ENCODE peak calls at places on chromosomes 11 and 22, in four cellular contexts. Y is heart right ventricle, U is BJ, V is activated T-cell treated with anti-CD3 and anti-CD28 coated beads for 24 hours. C is an unnamed sample.

GRCh38 chr11:122261546-122261945 is 145.5 kb upstream of the BLID start:
- DNase-seq in Y (no peak), U (no peak), V (no peak), C (no peak)

GRCh38 chr11:77039491-77040400 is 5.5 kb downstream of the B3GNT6 start:
- DNase-seq in Y (no peak), U (no peak), V (no peak), C (no peak)

GRCh38 chr22:32389685-32390084 is 22.4 kb downstream of the RTCB start:
- DNase-seq in Y (no peak), U (no peak), V (no peak), C (no peak)

GRCh38 chr11:47464479-47464878 is 15.5 kb upstream of the RAPSN start:
- DNase-seq in Y (no peak), U (no peak), V (no peak), C (no peak)

GRCh38 chr22:46068908-46069481 is 81.3 kb upstream of the PPARA start:
- DNase-seq in Y (no peak), U (peak; percentile 87), V (no peak), C (peak; percentile 32)

GRCh38 chr11:126879516-126879915 is 121.1 kb downstream of the KIRREL3 start:
- DNase-seq in Y (no peak), U (no peak), V (no peak), C (no peak)

GRCh38 chr11:113397212-113397611 is 9.6 kb downstream of the ANKK1 start:
- DNase-seq in Y (no peak), U (no peak), V (no peak), C (no peak)

GRCh38 chr11:68495330-68495729 is 34.8 kb downstream of the PPP6R3 start:
- DNase-seq in Y (no peak), U (no peak), V (no peak), C (no peak)

GRCh38 chr11:10666976-10667892 is 26.3 kb downstream of the IRAG1 start:
- DNase-seq in Y (no peak), U (peak; percentile 62), V (no peak), C (no peak)

GRCh38 chr22:44247923-44248892 is 64.5 kb downstream of the SHISAL1 start:
- DNase-seq in Y (no peak), U (no peak), V (no peak), C (no peak)

GRCh38 chr11:69487849-69488542 is 6.5 kb downstream of the LINC01488 start:
- DNase-seq in Y (no peak), U (no peak), V (no peak), C (peak; percentile 12)

GRCh38 chr11:121539000-121539399 is 86.2 kb upstream of the SORL1-AS1 start:
- DNase-seq in Y (no peak), U (no peak), V (no peak), C (no peak)

GRCh38 chr11:63829823-63830489 is 9.0 kb upstream of the MARK2 start:
- DNase-seq in Y (no peak), U (no peak), V (no peak), C (no peak)

GRCh38 chr11:20156876-20157613 is 3.2 kb downstream of the DBX1 start:
- DNase-seq in Y (no peak), U (no peak), V (no peak), C (no peak)

GRCh38 chr11:74330065-74330858 is 18.8 kb upstream of the P4HA3 start:
- DNase-seq in Y (no peak), U (no peak), V (no peak), C (no peak)

GRCh38 chr11:132361011-132361550 is 990.7 kb downstream of the NTM start:
- DNase-seq in Y (no peak), U (no peak), V (no peak), C (no peak)

GRCh38 chr11:62879554-62879953 is 1.1 kb upstream of the SLC3A2 start:
- DNase-seq in Y (no peak), U (no peak), V (no peak), C (no peak)

GRCh38 chr11:126833020-126833419 is 167.6 kb downstream of the KIRREL3 start:
- DNase-seq in Y (no peak), U (no peak), V (no peak), C (no peak)

C was measured in left cardiac atrium.